ENCODE peak calls at places on chromosomes 16 and 17, in four cellular contexts. One of them, this sample, is unnamed.

GRCh38 chr16:23508589-23509440 is 1.5 kb downstream of the GGA2 start:
- DNase-seq in SK-N-SH: no peak
- DNase-seq in K562: peak
- DNase-seq in HepG2: no peak
- DNase-seq in this sample: no peak

GRCh38 chr17:50922739-50923405 is 56.7 kb upstream of the TOB1 start:
- DNase-seq in SK-N-SH: no peak
- DNase-seq in K562: no peak
- DNase-seq in HepG2: no peak
- DNase-seq in this sample: no peak

GRCh38 chr17:17685775-17686291 is 4.6 kb downstream of the RAI1 start:
- DNase-seq in K562: no peak
- DNase-seq in HepG2: no peak
- DNase-seq in SK-N-SH: peak
- DNase-seq in this sample: peak

GRCh38 chr17:45148183-45149036 is at the start of gene HEXIM1:
- DNase-seq in K562: peak
- DNase-seq in HepG2: peak
- DNase-seq in SK-N-SH: peak
- DNase-seq in this sample: peak

GRCh38 chr17:78716814-78717393 is 65.2 kb downstream of the CYTH1 start:
- DNase-seq in K562: no peak
- DNase-seq in HepG2: no peak
- DNase-seq in SK-N-SH: peak
- DNase-seq in this sample: no peak

GRCh38 chr17:38848939-38849563 is 4.5 kb downstream of the RPL23 start:
- DNase-seq in HepG2: no peak
- DNase-seq in K562: no peak
- DNase-seq in SK-N-SH: no peak
- DNase-seq in this sample: no peak

GRCh38 chr16:29862383-29862883 is 593 bp downstream of the CDIPT start:
- DNase-seq in SK-N-SH: peak
- DNase-seq in HepG2: no peak
- DNase-seq in K562: no peak
- DNase-seq in this sample: no peak

GRCh38 chr17:20234266-20234665 is 225.1 kb downstream of the SPECC1 start:
- DNase-seq in HepG2: no peak
- DNase-seq in SK-N-SH: no peak
- DNase-seq in K562: no peak
- DNase-seq in this sample: no peak

GRCh38 chr16:86609661-86610060 is 31.3 kb downstream of the FOXL1 start:
- DNase-seq in HepG2: no peak
- DNase-seq in SK-N-SH: no peak
- DNase-seq in K562: no peak
- DNase-seq in this sample: no peak

GRCh38 chr16:997440-998051 is 16.0 kb downstream of the SOX8 start:
- DNase-seq in SK-N-SH: no peak
- DNase-seq in K562: no peak
- DNase-seq in HepG2: no peak
- DNase-seq in this sample: no peak

GRCh38 chr17:13921841-13922776 is 147.2 kb upstream of the COX10 start:
- DNase-seq in HepG2: no peak
- DNase-seq in SK-N-SH: no peak
- DNase-seq in K562: no peak
- DNase-seq in this sample: no peak

GRCh38 chr17:74760404-74761105 is 12.1 kb downstream of the NHERF1 start:
- DNase-seq in SK-N-SH: peak
- DNase-seq in HepG2: no peak
- DNase-seq in K562: peak
- DNase-seq in this sample: no peak

GRCh38 chr16:3020247-3020603 is at the start of gene TNFRSF12A:
- DNase-seq in HepG2: peak
- DNase-seq in K562: peak
- DNase-seq in SK-N-SH: peak
- DNase-seq in this sample: peak

GRCh38 chr17:15442316-15443185 is 24.9 kb downstream of the CDRT4 start:
- DNase-seq in K562: no peak
- DNase-seq in SK-N-SH: no peak
- DNase-seq in HepG2: no peak
- DNase-seq in this sample: no peak

GRCh38 chr16:11329080-11329491 is 16.2 kb upstream of the RMI2 start:
- DNase-seq in SK-N-SH: no peak
- DNase-seq in K562: no peak
- DNase-seq in HepG2: no peak
- DNase-seq in this sample: no peak

GRCh38 chr16:273547-274421 is 2.0 kb downstream of the RGS11 start:
- DNase-seq in K562: peak
- DNase-seq in HepG2: no peak
- DNase-seq in SK-N-SH: no peak
- DNase-seq in this sample: no peak

GRCh38 chr16:58515871-58516767 is 802 bp downstream of the SETD6 start:
- DNase-seq in HepG2: peak
- DNase-seq in SK-N-SH: no peak
- DNase-seq in K562: peak
- DNase-seq in this sample: no peak

GRCh38 chr17:8436169-8436932 is 667 bp downstream of the NDEL1 start:
- DNase-seq in K562: peak
- DNase-seq in HepG2: peak
- DNase-seq in SK-N-SH: peak
- DNase-seq in this sample: peak

GRCh38 chr16:22207715-22208360 is 1.8 kb downstream of the EEF2K start:
- DNase-seq in SK-N-SH: no peak
- DNase-seq in K562: peak
- DNase-seq in HepG2: no peak
- DNase-seq in this sample: no peak

GRCh38 chr17:64216385-64217248 is 46.4 kb downstream of the TEX2 start:
- DNase-seq in SK-N-SH: peak
- DNase-seq in HepG2: peak
- DNase-seq in K562: peak
- DNase-seq in this sample: no peak
- TF ChIP-seq ELF1 in SK-N-SH: no peak
- TF ChIP-seq ELF1 in HepG2: peak
- TF ChIP-seq ELF1 in K562: no peak
- TF ChIP-seq ELF1 in this sample: no peak

DNA sequence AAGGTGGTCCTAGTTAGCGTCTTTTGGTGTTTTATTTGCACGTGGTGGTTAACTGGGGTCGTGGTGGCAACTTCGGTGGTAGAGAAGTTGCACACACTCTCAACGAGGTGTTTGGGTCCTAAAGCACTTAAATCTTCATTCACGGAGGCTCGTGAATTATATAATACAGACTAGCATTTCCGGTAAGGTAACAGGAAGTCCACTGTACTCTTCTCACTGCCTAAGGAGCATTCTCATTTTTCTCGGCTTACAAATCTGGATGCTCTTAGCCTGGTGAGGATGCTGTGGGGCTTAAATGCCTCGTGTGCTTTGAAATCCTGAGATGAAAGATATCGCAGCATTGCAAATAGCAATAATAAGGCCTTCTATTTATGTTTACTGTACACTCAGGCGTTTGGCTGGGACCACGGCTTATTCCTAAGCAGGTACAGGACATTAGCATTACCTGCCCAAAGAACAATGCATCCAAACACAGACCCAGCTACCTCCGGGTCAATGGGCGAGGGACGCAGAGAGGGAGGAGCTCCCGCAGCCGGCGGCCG is 974 bp downstream of the DNAJA2 start:
- DNase-seq in SK-N-SH: peak
- DNase-seq in K562: peak
- DNase-seq in HepG2: peak
- DNase-seq in this sample: no peak
- TF ChIP-seq MAX in SK-N-SH: no peak
- TF ChIP-seq MAX in K562: no peak
- TF ChIP-seq MAX in HepG2: peak
- TF ChIP-seq MAX in this sample: no peak

GRCh38 chr16:81237282-81237681 is 1.2 kb upstream of the BCO1 start:
- DNase-seq in SK-N-SH: no peak
- DNase-seq in HepG2: no peak
- DNase-seq in K562: no peak
- DNase-seq in this sample: no peak
- TF ChIP-seq ELF1 in SK-N-SH: no peak
- TF ChIP-seq ELF1 in HepG2: no peak
- TF ChIP-seq ELF1 in K562: no peak
- TF ChIP-seq ELF1 in this sample: no peak

GRCh38 chr17:2042355-2042929 is 620 bp downstream of the OVCA2 start:
- DNase-seq in SK-N-SH: peak
- DNase-seq in HepG2: no peak
- DNase-seq in K562: peak
- DNase-seq in this sample: no peak
- TF ChIP-seq MAX in SK-N-SH: no peak
- TF ChIP-seq MAX in HepG2: no peak
- TF ChIP-seq MAX in K562: no peak
- TF ChIP-seq MAX in this sample: no peak

DNA sequence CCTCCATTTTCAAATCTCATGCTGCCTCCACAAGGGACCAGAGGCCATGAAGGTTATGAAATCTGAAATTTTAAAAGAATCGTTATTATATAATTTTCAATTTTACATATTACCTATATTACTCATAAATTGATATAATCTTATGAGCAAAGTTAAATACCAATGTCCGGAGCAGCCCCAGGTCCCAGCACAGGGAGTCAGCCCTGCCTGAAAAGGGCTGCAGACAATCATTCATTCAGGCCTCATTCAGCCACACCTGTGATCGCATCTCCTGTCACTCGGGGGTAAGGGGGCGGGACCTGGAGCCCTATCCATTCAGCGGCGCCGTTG is 172.5 kb downstream of the AHSP start:
- DNase-seq in K562: peak
- DNase-seq in SK-N-SH: peak
- DNase-seq in HepG2: no peak
- DNase-seq in this sample: peak
- TF ChIP-seq ELF1 in K562: no peak
- TF ChIP-seq ELF1 in SK-N-SH: no peak
- TF ChIP-seq ELF1 in HepG2: no peak
- TF ChIP-seq ELF1 in this sample: no peak

GRCh38 chr16:84370723-84371552 is 2.6 kb downstream of the ATP2C2 start:
- DNase-seq in SK-N-SH: no peak
- DNase-seq in HepG2: no peak
- DNase-seq in K562: no peak
- DNase-seq in this sample: no peak

GRCh38 chr16:84371553-84371865 is 3.2 kb downstream of the ATP2C2 start:
- DNase-seq in HepG2: no peak
- DNase-seq in SK-N-SH: no peak
- DNase-seq in K562: no peak
- DNase-seq in this sample: no peak

GRCh38 chr16:84369105-84369504 is 767 bp downstream of the ATP2C2 start:
- DNase-seq in SK-N-SH: no peak
- DNase-seq in K562: no peak
- DNase-seq in HepG2: no peak
- DNase-seq in this sample: no peak

GRCh38 chr16:84368327-84368996 is at the start of gene ATP2C2:
- DNase-seq in K562: no peak
- DNase-seq in HepG2: no peak
- DNase-seq in SK-N-SH: peak
- DNase-seq in this sample: peak

DNA sequence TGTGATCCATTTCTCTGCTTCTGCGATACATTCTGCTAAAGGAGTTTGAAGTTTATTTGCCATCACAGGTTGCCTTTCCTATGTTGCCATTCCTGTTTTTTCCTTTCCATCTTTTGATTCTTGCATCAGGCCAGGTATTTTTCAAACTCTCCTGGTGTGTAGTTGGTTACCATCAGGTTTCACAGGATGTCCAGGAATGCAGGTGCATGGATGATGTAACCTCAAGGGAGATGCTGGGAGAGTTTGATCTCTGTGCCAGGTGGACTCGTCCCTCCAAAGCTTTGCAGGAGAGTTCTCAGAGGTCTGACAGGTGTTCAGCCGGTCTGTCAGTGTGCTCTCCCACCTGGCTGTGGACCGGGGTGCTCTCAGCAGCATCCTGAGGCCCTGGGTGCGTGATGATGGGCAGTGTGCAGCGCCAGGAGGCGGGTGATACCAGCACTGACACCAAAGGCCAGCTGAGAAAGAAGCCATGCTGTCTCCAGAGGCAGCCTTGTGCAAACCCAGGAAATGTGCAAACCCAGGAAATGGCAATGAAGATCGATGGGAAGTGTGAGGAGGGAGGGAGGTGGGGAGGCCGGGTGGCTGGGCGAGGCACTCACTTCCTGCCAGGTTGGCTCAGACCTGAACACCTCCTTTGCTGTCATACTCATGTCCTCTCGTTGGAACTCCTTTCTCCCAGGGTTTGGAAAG is 1.7 kb downstream of the ATP2C2 start:
- DNase-seq in SK-N-SH: no peak
- DNase-seq in K562: no peak
- DNase-seq in HepG2: no peak
- DNase-seq in this sample: no peak
- TF ChIP-seq MAX in SK-N-SH: no peak
- TF ChIP-seq MAX in K562: no peak
- TF ChIP-seq MAX in HepG2: no peak
- TF ChIP-seq MAX in this sample: peak

This sample was measured in HCT116.